ENCODE peak calls at places on chromosome 3, in four cellular contexts. O, V, P and B are unnamed samples.

GRCh38 chr3:151307583-151307982 is 9.0 kb downstream of the GPR87 start:
- DNase-seq in O (no peak), V (no peak), P (no peak), B (no peak)

GRCh38 chr3:56118968-56119367 is 349.3 kb downstream of the ERC2 start:
- DNase-seq in P (no peak), O (no peak), V (no peak), B (no peak)

GRCh38 chr3:42024578-42025387 is 62.9 kb upstream of the ULK4 start:
- DNase-seq in V (no peak), O (no peak), P (no peak), B (no peak)

GRCh38 chr3:161096771-161097367 is 8.3 kb downstream of the B3GALNT1 start:
- DNase-seq in O (no peak), V (peak), P (no peak), B (no peak)

GRCh38 chr3:100600181-100601042 is 9.0 kb upstream of the ADGRG7 start:
- DNase-seq in O (no peak), P (no peak), V (no peak), B (no peak)

GRCh38 chr3:149650828-149651227 is 7.0 kb downstream of the WWTR1 start:
- DNase-seq in P (no peak), O (no peak), V (no peak), B (no peak)

GRCh38 chr3:113643583-113643982 is 52.9 kb downstream of the USF3 start:
- DNase-seq in O (no peak), V (no peak), P (no peak), B (no peak)

GRCh38 chr3:12992629-12993021 is 80.6 kb downstream of the IQSEC1 start:
- DNase-seq in V (no peak), P (no peak), O (no peak), B (no peak)

GRCh38 chr3:129398803-129399144 is 29.7 kb downstream of the EFCAB12 start:
- DNase-seq in O (peak), P (no peak), V (no peak), B (no peak)

GRCh38 chr3:112001516-112001915 is 2.8 kb downstream of the TAGLN3 start:
- DNase-seq in O (no peak), P (no peak), V (no peak), B (peak)

GRCh38 chr3:138394156-138394555 is 40.3 kb upstream of the ESYT3 start:
- DNase-seq in O (no peak), V (no peak), P (no peak), B (no peak)

GRCh38 chr3:7447197-7447769 is 586.4 kb downstream of the GRM7 start:
- DNase-seq in V (no peak), P (no peak), O (no peak), B (no peak)